ENCODE peak calls at places on chromosomes 2 and 18, in five cellular contexts. H, G, X, E and P are unnamed samples.

GRCh38 chr2:225602205-225602604 is 202.7 kb downstream of the NYAP2 start:
- DNase-seq in H (no peak), E (no peak), X (no peak), G (no peak), P (no peak)

GRCh38 chr2:160575363-160575762 is 81.8 kb upstream of the RBMS1 start:
- DNase-seq in H (no peak), X (no peak), E (no peak), G (no peak), P (no peak)

GRCh38 chr18:32907215-32907590 is 134.4 kb upstream of the KLHL14 start:
- DNase-seq in H (no peak), X (no peak), G (no peak), E (no peak), P (no peak)

GRCh38 chr2:234797566-234798250 is 154.1 kb upstream of the SH3BP4 start:
- DNase-seq in G (no peak), E (peak), H (no peak), X (no peak), P (no peak)

GRCh38 chr18:45775726-45776125 is 49.7 kb upstream of the SIGLEC15 start:
- DNase-seq in E (no peak), X (no peak), G (no peak), H (no peak), P (peak)

GRCh38 chr2:90221300-90221651 is 1529.8 kb downstream of the RPIA start:
- DNase-seq in G (no peak), X (no peak), E (no peak), H (no peak), P (no peak)

GRCh38 chr2:44537264-44537663 is 175.5 kb downstream of the CAMKMT start:
- DNase-seq in X (no peak), E (no peak), H (no peak), G (no peak), P (peak)

GRCh38 chr2:141707486-141707885 is 423.3 kb downstream of the LRP1B start:
- DNase-seq in X (no peak), E (no peak), H (no peak), G (no peak), P (no peak)

GRCh38 chr18:69974365-69974764 is 26.7 kb upstream of the CD226 start:
- DNase-seq in G (no peak), E (no peak), X (no peak), H (peak), P (peak)

GRCh38 chr2:24076849-24077534 is 866 bp upstream of the SF3B6 start:
- DNase-seq in H (no peak), G (peak), X (peak), E (no peak), P (peak)

GRCh38 chr2:56132138-56132537 is 51.7 kb upstream of the CCDC85A start:
- DNase-seq in E (peak), X (peak), H (peak), G (no peak), P (peak)

GRCh38 chr18:51077217-51077616 is 47.2 kb downstream of the SMAD4 start:
- DNase-seq in G (no peak), X (no peak), E (no peak), H (peak), P (peak)

GRCh38 chr2:57330447-57330846 is 716.2 kb upstream of the VRK2 start:
- DNase-seq in G (no peak), H (no peak), E (no peak), X (no peak), P (peak)

GRCh38 chr2:226477221-226478120 is 322.1 kb downstream of the IRS1 start:
- DNase-seq in H (peak), X (no peak), E (no peak), G (no peak), P (no peak)

GRCh38 chr2:152025678-152026287 is 73.1 kb downstream of the CACNB4 start:
- DNase-seq in H (peak), G (peak), X (peak), E (peak), P (peak)

GRCh38 chr2:121205321-121205942 is 79.6 kb downstream of the TFCP2L1 start:
- DNase-seq in E (no peak), H (no peak), G (no peak), X (no peak), P (no peak)

GRCh38 chr2:136527560-136527959 is 237.8 kb upstream of the THSD7B start:
- DNase-seq in E (no peak), H (no peak), G (no peak), X (no peak), P (peak)

GRCh38 chr18:40197711-40198110 is 1757.3 kb upstream of the PIK3C3 start:
- DNase-seq in X (no peak), E (no peak), G (no peak), H (no peak), P (no peak)

GRCh38 chr2:121258066-121258465 is 26.9 kb downstream of the TFCP2L1 start:
- DNase-seq in H (no peak), E (no peak), G (no peak), X (no peak), P (no peak)

GRCh38 chr2:196170202-196170680 is 1.1 kb downstream of the STK17B start:
- DNase-seq in G (peak), H (peak), E (peak), X (peak), P (peak)

GRCh38 chr2:31052284-31052683 is 86.0 kb downstream of the GALNT14 start:
- DNase-seq in H (no peak), X (no peak), G (no peak), E (no peak), P (no peak)

GRCh38 chr2:27408601-27409320 is 630 bp downstream of the PPM1G start:
- DNase-seq in H (no peak), E (peak), X (no peak), G (no peak), P (peak)

GRCh38 chr2:120291464-120292311 is 39.0 kb downstream of the RALB start:
- DNase-seq in E (no peak), G (no peak), X (no peak), H (peak), P (peak)

GRCh38 chr2:62999905-63000304 is 50.7 kb upstream of the OTX1 start:
- DNase-seq in H (no peak), X (no peak), G (no peak), E (no peak), P (peak)

GRCh38 chr2:105301646-105302045 is 27.9 kb downstream of the TGFBRAP1 start:
- DNase-seq in X (no peak), E (no peak), H (no peak), G (no peak), P (no peak)

GRCh38 chr18:80136679-80137078 is 27.6 kb downstream of the ADNP2 start:
- DNase-seq in X (no peak), H (no peak), G (no peak), E (no peak), P (no peak)

GRCh38 chr2:68251855-68252406 is 401 bp downstream of the PPP3R1 start:
- DNase-seq in E (no peak), G (no peak), X (no peak), H (no peak), P (peak)

GRCh38 chr2:16406929-16407328 is 258.7 kb downstream of the CYRIA start:
- DNase-seq in H (no peak), G (no peak), X (no peak), E (no peak), P (no peak)

GRCh38 chr2:45345331-45346305 is 265.4 kb downstream of the SRBD1 start:
- DNase-seq in E (no peak), X (no peak), G (no peak), H (no peak), P (peak)